ENCODE peak calls at places on chromosomes 12 and 14, in four cellular contexts. E is adrenal gland, A is sigmoid colon, O is ovary. H is an unnamed sample.

GRCh38 chr12:124764451-124764850 is 99.2 kb downstream of the SCARB1 start:
- DNase-seq in E (no peak), O (peak; percentile 38), A (no peak), H (peak; percentile 75)

GRCh38 chr14:74551001-74551400 is 57.4 kb downstream of the ISCA2 start:
- DNase-seq in A (no peak), E (no peak), O (no peak), H (no peak)

GRCh38 chr12:104565606-104566243 is 109.0 kb downstream of the CHST11 start:
- DNase-seq in A (peak; percentile 68), O (no peak), E (no peak), H (no peak)

GRCh38 chr14:58702466-58703148 is 64.8 kb downstream of the DACT1 start:
- DNase-seq in A (no peak), O (no peak), E (no peak), H (no peak)

GRCh38 chr12:129372876-129373275 is 519.6 kb downstream of the GLT1D1 start:
- DNase-seq in A (no peak), E (no peak), O (no peak), H (no peak)

GRCh38 chr12:132237772-132238486 is 91.5 kb downstream of the GALNT9 start:
- DNase-seq in A (peak; percentile 44), O (no peak), E (no peak), H (no peak)

GRCh38 chr12:53004178-53004577 is 2.1 kb upstream of the EIF4B start:
- DNase-seq in E (peak; percentile 62), A (no peak), O (no peak), H (no peak)

GRCh38 chr12:67630373-67631088 is 18.0 kb upstream of the DYRK2 start:
- DNase-seq in E (peak; percentile 31), A (no peak), O (peak; percentile 20), H (no peak)

GRCh38 chr12:105831372-105831771 is 307.4 kb downstream of the NUAK1 start:
- DNase-seq in A (no peak), E (no peak), O (no peak), H (peak; percentile 26)

GRCh38 chr14:91354979-91355685 is 62.5 kb downstream of the CCDC88C start:
- DNase-seq in E (no peak), A (no peak), O (no peak), H (peak; percentile 54)

GRCh38 chr14:86013663-86014062 is 483.7 kb downstream of the FLRT2 start:
- DNase-seq in E (no peak), O (no peak), A (no peak), H (no peak)

GRCh38 chr14:34043627-34044372 is 92.9 kb upstream of the EGLN3 start:
- DNase-seq in O (no peak), A (no peak), E (no peak), H (no peak)

GRCh38 chr12:106018286-106018685 is 120.5 kb downstream of the NUAK1 start:
- DNase-seq in O (no peak), E (no peak), A (no peak), H (no peak)

GRCh38 chr12:66964629-66965028 is 285.8 kb upstream of the GRIP1 start:
- DNase-seq in O (no peak), E (no peak), A (no peak), H (no peak)

GRCh38 chr12:89081709-89082108 is 270.6 kb downstream of the DUSP6 start:
- DNase-seq in O (no peak), E (no peak), A (no peak), H (no peak)
- H3K27ac ChIP-seq in O (no peak overlapping the region), E (no peak overlapping the region), A (no peak overlapping the region), H (no peak overlapping the region)

DNA sequence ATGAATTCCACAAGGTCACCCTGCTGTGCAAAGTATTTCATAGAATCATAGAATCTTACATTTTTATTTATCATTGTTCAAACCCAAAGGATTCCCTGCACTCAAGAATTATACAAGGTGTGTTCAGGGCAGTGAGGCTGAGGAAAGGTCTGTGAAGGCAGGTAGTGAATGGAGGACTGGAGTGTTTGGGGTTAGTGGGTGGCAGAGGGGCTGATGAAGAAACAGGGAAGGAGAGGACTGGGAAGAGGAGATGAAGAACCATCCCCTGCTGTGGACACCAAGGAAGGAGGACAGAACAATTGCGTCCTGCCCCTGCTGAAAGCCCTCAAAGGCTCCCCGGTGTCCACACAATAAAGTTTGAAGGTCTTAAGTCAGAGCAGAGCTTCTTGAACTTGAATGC is 10.8 kb upstream of the BCDIN3D start:
- DNase-seq in O (no peak), A (no peak), E (no peak), H (no peak)
- H3K4me3 ChIP-seq in O (no peak overlapping the region), A (no peak overlapping the region), E (no peak overlapping the region), H (no peak overlapping the region)

DNA sequence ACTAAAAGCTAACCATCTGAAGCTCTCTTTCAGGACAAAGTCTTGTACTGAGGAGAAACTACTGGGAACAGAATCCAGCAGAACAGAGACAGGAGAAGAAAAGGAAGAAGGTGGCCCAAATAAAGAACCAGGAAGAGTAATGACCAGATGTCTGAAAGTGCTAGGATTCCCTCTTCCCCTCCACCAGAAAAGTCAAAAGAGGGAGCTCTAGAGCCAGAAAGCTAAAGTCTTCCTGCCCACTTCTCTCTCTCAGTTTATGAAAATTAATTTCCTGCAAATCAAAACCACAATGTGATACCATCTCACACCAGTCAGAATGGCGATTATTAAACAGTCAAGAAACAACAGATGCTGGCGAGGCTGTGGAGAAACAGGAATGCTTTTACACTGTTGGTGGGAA is 47.2 kb downstream of the SPPL3 start:
- DNase-seq in E (no peak), O (no peak), A (no peak), H (no peak)
- TF ChIP-seq CTCF in E (peak; percentile 31), O (no peak), A (no peak), H (peak; percentile 49)

DNA sequence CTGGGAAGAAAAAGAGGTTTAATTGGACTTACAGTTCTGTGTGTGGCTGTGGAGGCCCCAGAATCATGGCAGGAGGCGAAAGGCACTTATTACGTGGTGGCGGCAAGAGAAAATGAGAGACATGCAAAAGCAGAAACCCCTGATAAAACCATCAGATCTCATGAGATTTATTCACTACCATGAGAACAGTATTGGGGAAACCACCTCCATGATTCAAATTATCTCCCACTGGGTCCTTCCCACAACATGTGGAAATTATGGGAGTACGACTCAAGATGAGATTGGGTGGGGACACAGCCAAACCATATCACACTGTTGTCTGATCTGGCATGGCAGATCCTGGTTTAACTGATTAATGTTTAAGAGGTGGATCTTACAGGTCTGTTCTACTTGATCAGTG is 5.5 kb downstream of the DDX47 start:
- DNase-seq in A (no peak), O (no peak), E (no peak), H (no peak)
- H3K27ac ChIP-seq in A (peak overlapping the region; percentile 70), O (no peak overlapping the region), E (no peak overlapping the region), H (no peak overlapping the region)

GRCh38 chr14:63874223-63874622 is 21.4 kb downstream of the SYNE2 start:
- DNase-seq in O (no peak), A (no peak), E (no peak), H (no peak)
- H3K4me3 ChIP-seq in O (no peak overlapping the region), A (no peak overlapping the region), E (no peak overlapping the region), H (no peak overlapping the region)

GRCh38 chr14:71179046-71179445 is 271.8 kb downstream of the PCNX1 start:
- DNase-seq in O (no peak), A (no peak), E (no peak), H (no peak)
- TF ChIP-seq CTCF in O (no peak), A (no peak), E (no peak), H (no peak)

GRCh38 chr14:101838476-101838875 is 77.0 kb downstream of the PPP2R5C start:
- DNase-seq in E (peak; percentile 74), A (peak; percentile 85), O (peak; percentile 59), H (no peak)
- H3K27ac ChIP-seq in E (no peak overlapping the region), A (no peak overlapping the region), O (no peak overlapping the region), H (no peak overlapping the region)